ENCODE peak calls at places on chromosomes 11 and 22, in five cellular contexts. G is GM12878, C is A549, F is K562, W is HepG2. S is an unnamed sample. For H3K4me1, the result is how much of the 10 kb centered on the place peaks cover.

GRCh38 chr11:75576445-75577049 is 14.5 kb downstream of the SERPINH1 start:
- DNase-seq in G (peak), C (peak), F (no peak), W (no peak), S (no peak)

GRCh38 chr11:121794671-121795070 is 321.3 kb downstream of the BLID start:
- DNase-seq in G (no peak), C (no peak), F (no peak), W (no peak), S (no peak)

GRCh38 chr22:20056696-20057386 is 23.2 kb upstream of the DGCR8 start:
- DNase-seq in G (no peak), C (no peak), F (no peak), W (no peak), S (no peak)

GRCh38 chr11:2891901-2892214 is 6.3 kb upstream of the CDKN1C start:
- DNase-seq in G (no peak), C (no peak), F (no peak), W (peak), S (no peak)

GRCh38 chr11:36578458-36578857 is 10.7 kb downstream of the RAG1 start:
- DNase-seq in G (no peak), C (no peak), F (no peak), W (no peak), S (no peak)

GRCh38 chr11:123833095-123833494 is 26.9 kb upstream of the OR6M1 start:
- DNase-seq in G (no peak), C (no peak), F (no peak), W (no peak), S (no peak)

GRCh38 chr22:48553119-48553518 is 1274.6 kb downstream of the BRD1 start:
- DNase-seq in G (no peak), C (no peak), F (no peak), W (no peak), S (no peak)

GRCh38 chr11:27977031-27977430 is 130.9 kb downstream of the KIF18A start:
- DNase-seq in G (no peak), C (peak), F (no peak), W (no peak), S (no peak)

GRCh38 chr11:19200410-19201201 is 1.2 kb downstream of the CSRP3 start:
- DNase-seq in G (no peak), C (no peak), F (no peak), W (no peak), S (no peak)

GRCh38 chr11:79121351-79121750 is 319.5 kb downstream of the TENM4 start:
- DNase-seq in G (no peak), C (no peak), F (no peak), W (no peak), S (no peak)

GRCh38 chr11:60170566-60170965 is 12.3 kb downstream of the MS4A6A start:
- DNase-seq in G (no peak), C (no peak), F (no peak), W (no peak), S (no peak)

GRCh38 chr22:19506212-19506611 is 18.0 kb downstream of the CLDN5 start:
- DNase-seq in G (no peak), C (no peak), F (no peak), W (no peak), S (no peak)

GRCh38 chr11:65430406-65431217 is 8.0 kb downstream of the NEAT1 start:
- DNase-seq in G (no peak), C (peak), F (no peak), W (no peak), S (no peak)

GRCh38 chr11:117547911-117548310 is 220.3 kb downstream of the CEP164 start:
- DNase-seq in G (no peak), C (no peak), F (no peak), W (no peak), S (no peak)

GRCh38 chr22:50684986-50685385 is 12.4 kb downstream of the SHANK3 start:
- DNase-seq in G (no peak), C (no peak), F (no peak), W (no peak), S (no peak)

GRCh38 chr11:62340269-62340901 is 3.1 kb downstream of the ASRGL1 start:
- DNase-seq in G (peak), C (peak), F (peak), W (peak), S (peak)

GRCh38 chr11:62333768-62334167 is 3.5 kb upstream of the ASRGL1 start:
- DNase-seq in G (no peak), C (no peak), F (no peak), W (no peak), S (no peak)

GRCh38 chr11:62338218-62338617 is 970 bp downstream of the ASRGL1 start:
- DNase-seq in G (no peak), C (no peak), F (no peak), W (no peak), S (no peak)

GRCh38 chr11:62336949-62337681 is at the start of gene ASRGL1:
- DNase-seq in G (peak), C (peak), F (peak), W (peak), S (peak)

DNA sequence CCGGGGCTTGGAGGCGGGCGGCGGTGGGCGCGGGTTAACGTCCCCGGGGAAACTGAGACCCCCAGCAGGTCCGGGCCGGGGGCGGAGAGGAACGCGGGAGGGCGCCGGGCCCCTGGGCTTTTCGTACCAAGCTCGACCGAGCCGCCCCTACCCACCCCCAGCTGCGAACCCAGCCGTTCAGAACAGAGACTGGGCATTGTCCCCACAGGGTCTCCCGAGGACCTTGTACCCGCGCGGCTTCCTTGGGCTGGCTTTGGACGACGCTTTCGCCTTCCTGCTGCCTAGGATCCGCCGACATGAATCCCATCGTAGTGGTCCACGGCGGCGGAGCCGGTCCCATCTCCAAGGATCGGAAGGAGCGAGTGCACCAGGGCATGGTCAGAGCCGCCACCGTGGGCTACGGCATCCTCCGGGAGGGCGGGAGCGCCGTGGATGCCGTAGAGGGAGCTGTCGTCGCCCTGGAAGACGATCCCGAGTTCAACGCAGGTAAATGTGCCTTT is 484 bp downstream of the ASRGL1 start:
- DNase-seq in G (no peak), C (peak), F (peak), W (no peak), S (no peak)
- TF ChIP-seq KDM1A in G (no peak), C (no peak), F (no peak), W (no peak), S (no peak)

GRCh38 chr22:35609761-35610160 is 7.4 kb downstream of the MB start:
- DNase-seq in G (no peak), C (no peak), F (no peak), W (no peak), S (no peak)

GRCh38 chr22:35608088-35608487 is 9.0 kb downstream of the MB start:
- DNase-seq in G (no peak), C (no peak), F (no peak), W (no peak), S (no peak)

GRCh38 chr22:35610741-35611140 is 6.4 kb downstream of the MB start:
- DNase-seq in G (no peak), C (no peak), F (no peak), W (no peak), S (no peak)

GRCh38 chr22:35611200-35611890 is 5.8 kb downstream of the MB start:
- DNase-seq in G (no peak), C (no peak), F (no peak), W (no peak), S (no peak)

DNA sequence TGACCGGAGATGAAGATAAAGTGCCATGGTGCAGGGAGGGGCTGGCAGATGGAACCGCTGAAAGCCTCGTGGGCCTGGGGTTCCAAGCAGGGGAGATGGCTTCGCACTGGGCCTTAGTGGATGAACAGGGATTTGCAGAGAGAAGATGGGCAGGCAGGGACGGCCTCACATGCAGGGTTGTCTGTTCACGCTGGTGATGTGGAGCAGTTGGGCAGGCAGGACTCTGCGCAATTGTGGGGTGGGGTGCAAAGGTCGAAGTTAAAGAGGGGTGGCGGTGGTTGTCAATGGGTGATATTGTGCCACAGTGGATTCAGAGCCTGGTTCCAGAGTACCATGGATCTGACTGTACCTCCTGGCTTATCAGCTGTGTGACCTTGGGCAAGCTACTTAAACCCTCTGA is 7.9 kb downstream of the MB start:
- DNase-seq in G (no peak), C (no peak), F (no peak), W (no peak), S (no peak)
- H3K4me1 ChIP-seq in G (under half), C (under half), F (under half), W (under half), S (under half)

DNA sequence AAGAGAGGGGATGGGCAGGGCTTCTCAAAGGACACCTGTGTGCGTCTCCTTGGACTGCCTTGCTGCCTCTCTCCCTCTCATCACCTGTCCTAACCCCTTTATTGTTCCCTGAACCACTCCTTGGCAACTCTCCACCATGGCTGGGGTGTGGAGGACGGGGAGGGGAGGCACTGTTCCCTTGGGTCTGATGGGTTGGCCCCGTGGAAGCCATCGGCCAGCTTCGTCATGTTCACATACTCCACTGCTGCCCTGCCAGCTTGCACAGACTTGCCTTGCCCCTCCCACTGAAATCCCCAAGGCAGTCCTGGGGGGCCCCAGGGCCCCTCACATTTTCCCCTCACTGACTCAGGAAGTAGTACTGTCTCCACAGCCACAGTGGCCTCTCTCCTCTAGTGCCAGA is 36.1 kb upstream of the LRRC32 start:
- DNase-seq in G (no peak), C (no peak), F (no peak), W (no peak), S (no peak)
- TF ChIP-seq KDM1A in G (no peak), C (no peak), F (no peak), W (no peak), S (no peak)

GRCh38 chr22:37553725-37554124 is 6.6 kb upstream of the CDC42EP1 start:
- DNase-seq in G (no peak), C (no peak), F (no peak), W (no peak), S (no peak)

GRCh38 chr22:37555029-37555428 is 5.3 kb upstream of the CDC42EP1 start:
- DNase-seq in G (no peak), C (no peak), F (no peak), W (no peak), S (no peak)

GRCh38 chr22:37549704-37550059 is 10.6 kb upstream of the CDC42EP1 start:
- DNase-seq in G (no peak), C (no peak), F (no peak), W (no peak), S (no peak)

GRCh38 chr22:37551981-37552380 is 8.3 kb upstream of the CDC42EP1 start:
- DNase-seq in G (no peak), C (no peak), F (no peak), W (no peak), S (no peak)

DNA sequence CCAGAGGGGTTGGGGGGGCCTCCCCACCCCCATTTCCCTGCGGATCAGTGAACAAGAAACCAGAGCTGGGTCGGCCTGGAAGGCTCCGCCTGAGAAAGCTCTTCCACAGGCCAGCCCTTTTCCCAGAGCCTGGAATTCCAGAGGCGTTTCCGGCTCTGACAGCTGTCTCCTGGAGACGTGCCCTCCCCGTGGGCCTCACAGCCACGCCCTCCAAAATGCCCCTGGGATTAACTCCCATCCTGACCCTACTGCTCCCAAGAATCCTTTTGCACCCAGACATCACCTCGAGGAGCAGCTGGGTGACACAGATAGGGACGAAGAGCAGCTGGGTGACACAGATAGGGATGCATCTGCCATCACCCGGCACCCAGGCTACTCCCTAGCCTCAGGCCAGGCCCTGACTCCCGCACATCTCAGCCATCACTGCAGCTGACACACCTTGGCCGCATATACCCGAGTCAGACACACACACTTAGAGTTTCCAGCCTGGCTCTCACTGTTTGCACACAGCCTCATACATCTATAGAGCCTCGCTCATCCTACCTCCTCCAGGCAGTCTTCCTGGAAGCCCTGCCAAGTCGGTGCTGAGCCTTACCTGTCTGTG is 7.6 kb upstream of the CDC42EP1 start:
- DNase-seq in G (no peak), C (no peak), F (peak), W (no peak), S (no peak)
- H3K4me1 ChIP-seq in G (under half), C (under half), F (under half), W (half or more), S (under half)

GRCh38 chr11:69343401-69344321 is 49.7 kb downstream of the MYEOV start:
- DNase-seq in G (no peak), C (no peak), F (no peak), W (no peak), S (no peak)
- TF ChIP-seq KDM1A in G (no peak), C (no peak), F (no peak), W (no peak), S (no peak)

S was measured in H1.